ENCODE peak calls at places on chromosome X, in nine cellular contexts. F is tibial nerve; N is fibroblast of lung; A is uterus; T is suprapubic skin; L is left ventricle myocardium inferior; I is naive thymus-derived CD4-positive, alpha-beta T cell; Q is mesendoderm; S is MG63. B is an unnamed sample. For H3K27me3, the result is how much of the 10 kb centered on the place peaks cover.

GRCh38 chrX:133892337-133892736 is 93.1 kb downstream of the GPC3 start:
- DNase-seq in F (no peak), N (no peak), A (no peak), T (no peak), L (no peak), I (no peak), Q (peak), S (no peak), B (no peak)

GRCh38 chrX:29528281-29528680 is 687.1 kb upstream of the MAGEB2 start:
- DNase-seq in F (no peak), N (peak), A (no peak), T (no peak), L (no peak), I (no peak), Q (no peak), S (no peak), B (no peak)

GRCh38 chrX:8782595-8782994 is 18.6 kb downstream of the FAM9A start:
- DNase-seq in F (no peak), N (no peak), A (no peak), T (no peak), L (no peak), I (no peak), Q (no peak), S (no peak), B (no peak)

GRCh38 chrX:133610056-133610455 is 194.8 kb upstream of the GPC4 start:
- DNase-seq in F (no peak), N (peak), A (no peak), T (no peak), L (no peak), I (no peak), Q (no peak), S (no peak), B (no peak)

GRCh38 chrX:107710617-107711391 is 64.8 kb downstream of the TSC22D3 start:
- DNase-seq in F (peak), N (peak), A (peak), T (peak), L (no peak), I (peak), Q (peak), S (peak), B (peak)

GRCh38 chrX:53091354-53091753 is 2.6 kb upstream of the KANTR start:
- DNase-seq in F (no peak), N (no peak), A (no peak), T (no peak), L (no peak), I (no peak), Q (no peak), S (no peak), B (no peak)

GRCh38 chrX:71543316-71543715 is 10.4 kb downstream of the OGT start:
- DNase-seq in F (no peak), N (no peak), A (no peak), T (no peak), L (no peak), I (no peak), Q (no peak), S (peak), B (peak)

GRCh38 chrX:124984140-124984813 is 335.4 kb upstream of the TEX13C start:
- DNase-seq in F (no peak), N (no peak), A (no peak), T (no peak), L (no peak), I (no peak), Q (no peak), S (no peak), B (no peak)

GRCh38 chrX:52280812-52281211 is 88.0 kb upstream of the XAGE2 start:
- DNase-seq in F (no peak), N (no peak), A (no peak), T (no peak), L (no peak), I (no peak), Q (no peak), S (no peak), B (no peak)

GRCh38 chrX:103170216-103170615 is 44.7 kb upstream of the BEX4 start:
- DNase-seq in F (no peak), N (no peak), A (no peak), T (no peak), L (no peak), I (no peak), Q (no peak), S (peak), B (no peak)

GRCh38 chrX:132023117-132023895 is at the start of gene STK26:
- DNase-seq in F (peak), N (peak), A (peak), T (peak), L (peak), I (peak), Q (peak), S (peak), B (no peak)
- H3K27me3 ChIP-seq in F (half or more), N (under half), A (under half), T (under half), L (under half), I (under half), Q (under half), S (under half), B (under half)

DNA sequence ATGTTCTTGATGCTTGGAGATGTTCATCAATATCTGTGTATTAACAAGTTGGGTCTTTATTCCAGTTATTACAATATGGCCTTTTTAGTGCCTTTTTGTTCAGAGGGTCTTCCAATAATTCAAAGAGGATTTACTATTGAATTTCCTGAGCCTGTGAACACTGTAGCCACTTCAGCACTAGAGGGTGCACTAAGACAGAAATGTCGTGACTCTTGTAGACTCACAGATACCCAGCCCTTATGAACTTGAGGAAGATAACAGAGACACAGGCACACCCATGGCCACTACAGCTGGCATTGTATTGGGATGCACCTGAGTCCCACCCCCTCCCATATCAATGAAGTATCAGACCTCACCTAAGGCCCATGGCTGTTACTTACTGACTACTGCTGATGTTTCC is 54.4 kb upstream of the ACTRT1 start:
- DNase-seq in F (no peak), N (no peak), A (no peak), T (no peak), L (no peak), I (no peak), Q (peak), S (no peak), B (no peak)
- H3K27me3 ChIP-seq in F (under half), N (under half), A (under half), T (under half), L (under half), I (under half), Q (under half), S (under half), B (under half)

DNA sequence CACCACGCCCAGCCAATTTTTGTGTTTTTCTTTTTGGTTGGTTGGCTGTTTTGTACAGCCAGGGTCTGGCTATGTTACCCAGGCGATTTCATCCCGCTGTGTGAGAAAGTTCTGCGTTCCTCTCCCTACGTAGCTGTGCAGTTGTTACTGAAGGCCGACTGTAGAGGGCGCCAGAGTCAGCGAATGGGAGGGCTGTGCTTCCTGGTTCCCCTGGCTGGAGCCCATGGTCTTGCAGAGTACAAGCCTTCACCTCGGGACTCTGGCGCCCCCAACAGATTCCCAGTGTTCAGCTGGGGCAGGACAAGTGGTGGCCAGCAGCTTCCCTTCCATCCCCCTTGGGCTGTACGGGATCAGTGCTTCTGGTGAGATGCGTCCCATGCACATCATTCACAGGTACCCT is 5.6 kb upstream of the CT45A1 start:
- DNase-seq in F (no peak), N (no peak), A (no peak), T (no peak), L (no peak), I (no peak), Q (peak), S (peak), B (no peak)
- H3K27me3 ChIP-seq in F (under half), N (under half), A (under half), T (under half), L (under half), I (under half), Q (under half), S (under half), B (under half)

GRCh38 chrX:111005151-111005550 is 90.8 kb upstream of the PAK3 start:
- DNase-seq in F (no peak), N (no peak), A (no peak), T (no peak), L (no peak), I (no peak), Q (peak), S (no peak), B (no peak)

GRCh38 chrX:111007238-111007637 is 88.8 kb upstream of the PAK3 start:
- DNase-seq in F (no peak), N (no peak), A (no peak), T (no peak), L (no peak), I (no peak), Q (no peak), S (no peak), B (no peak)

GRCh38 chrX:111008126-111008525 is 87.9 kb upstream of the PAK3 start:
- DNase-seq in F (no peak), N (no peak), A (no peak), T (no peak), L (no peak), I (no peak), Q (no peak), S (no peak), B (no peak)

GRCh38 chrX:111006119-111006518 is 89.9 kb upstream of the PAK3 start:
- DNase-seq in F (no peak), N (no peak), A (no peak), T (no peak), L (no peak), I (no peak), Q (no peak), S (no peak), B (no peak)

DNA sequence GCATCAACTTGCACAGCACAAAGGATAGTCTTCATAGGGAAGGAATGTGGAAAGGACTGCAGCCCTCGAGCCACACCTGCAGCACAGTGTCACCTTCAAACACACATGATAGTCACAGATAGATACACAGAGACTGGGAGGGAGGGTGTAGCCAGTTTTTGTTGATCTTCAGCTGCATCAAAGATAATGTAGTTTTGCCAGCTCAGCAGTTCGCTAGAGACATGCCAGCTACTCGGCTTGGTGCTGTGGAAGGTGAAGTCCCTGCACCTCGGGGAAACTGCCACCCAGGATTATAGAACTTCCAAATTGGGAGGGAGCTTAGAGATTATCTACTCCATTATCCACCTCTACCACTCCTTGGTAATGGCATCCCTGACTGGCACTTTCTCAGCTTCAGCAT is 92.9 kb upstream of the PAK3 start:
- DNase-seq in F (no peak), N (no peak), A (no peak), T (no peak), L (no peak), I (no peak), Q (no peak), S (no peak), B (no peak)
- H3K27me3 ChIP-seq in F (under half), N (under half), A (under half), T (under half), L (under half), I (under half), Q (under half), S (under half), B (under half)

GRCh38 chrX:123625477-123625876 is 107.4 kb downstream of the THOC2 start:
- DNase-seq in F (no peak), N (no peak), A (no peak), T (no peak), L (no peak), I (no peak), Q (no peak), S (no peak), B (no peak)

GRCh38 chrX:123625952-123626351 is 106.9 kb downstream of the THOC2 start:
- DNase-seq in F (no peak), N (no peak), A (no peak), T (no peak), L (no peak), I (no peak), Q (no peak), S (no peak), B (no peak)

GRCh38 chrX:123629502-123629901 is 103.3 kb downstream of the THOC2 start:
- DNase-seq in F (no peak), N (peak), A (no peak), T (no peak), L (no peak), I (no peak), Q (peak), S (no peak), B (no peak)

GRCh38 chrX:123626962-123627361 is 105.9 kb downstream of the THOC2 start:
- DNase-seq in F (no peak), N (no peak), A (no peak), T (no peak), L (no peak), I (no peak), Q (no peak), S (no peak), B (no peak)
- H3K27me3 ChIP-seq in F (under half), N (under half), A (under half), T (under half), L (under half), I (under half), Q (under half), S (under half), B (under half)

DNA sequence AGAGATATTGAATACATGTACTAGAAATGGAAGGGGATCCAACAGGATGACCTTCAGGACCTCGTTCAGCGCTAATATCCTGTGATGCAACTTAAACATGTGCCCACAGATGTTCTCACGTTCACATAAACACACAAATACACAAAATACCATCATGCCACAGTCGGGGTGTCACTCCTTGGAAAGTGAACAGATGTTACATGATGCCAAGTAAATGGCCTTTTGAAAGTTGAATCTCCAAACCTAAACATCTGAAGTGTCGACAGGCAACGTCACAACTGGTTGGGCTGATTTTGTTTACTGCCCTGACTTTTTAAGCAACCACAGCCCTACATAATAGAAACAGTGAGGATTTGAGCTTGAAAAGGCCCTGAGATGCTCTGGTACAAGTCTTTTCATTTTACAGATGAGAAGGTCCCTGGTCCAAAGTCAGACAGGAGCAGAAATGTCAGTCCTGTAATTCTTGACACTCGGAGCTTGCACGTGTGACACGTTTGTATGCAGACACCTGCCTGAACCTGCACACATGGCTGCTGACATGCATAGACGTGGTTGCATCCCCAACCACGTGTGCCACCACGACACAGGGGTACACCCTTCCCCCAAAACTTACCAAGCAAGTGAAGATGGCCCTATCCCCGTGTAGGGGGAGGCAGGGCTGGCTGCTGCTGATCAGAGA is 23.5 kb upstream of the BCORL1 start:
- DNase-seq in F (no peak), N (peak), A (no peak), T (no peak), L (no peak), I (no peak), Q (no peak), S (no peak), B (no peak)
- H3K27me3 ChIP-seq in F (under half), N (under half), A (under half), T (under half), L (under half), I (under half), Q (under half), S (under half), B (under half)

GRCh38 chrX:136780241-136780640 is 491 bp downstream of the ARHGEF6 start:
- DNase-seq in F (no peak), N (no peak), A (no peak), T (no peak), L (no peak), I (no peak), Q (no peak), S (no peak), B (no peak)
- H3K27me3 ChIP-seq in F (under half), N (under half), A (under half), T (under half), L (under half), I (under half), Q (under half), S (under half), B (under half)

GRCh38 chrX:145751943-145752342 is 65.7 kb upstream of the SLITRK2 start:
- DNase-seq in F (no peak), N (peak), A (no peak), T (no peak), L (no peak), I (no peak), Q (no peak), S (peak), B (no peak)
- H3K27me3 ChIP-seq in F (under half), N (under half), A (under half), T (under half), L (under half), I (under half), Q (under half), S (under half), B (under half)

DNA sequence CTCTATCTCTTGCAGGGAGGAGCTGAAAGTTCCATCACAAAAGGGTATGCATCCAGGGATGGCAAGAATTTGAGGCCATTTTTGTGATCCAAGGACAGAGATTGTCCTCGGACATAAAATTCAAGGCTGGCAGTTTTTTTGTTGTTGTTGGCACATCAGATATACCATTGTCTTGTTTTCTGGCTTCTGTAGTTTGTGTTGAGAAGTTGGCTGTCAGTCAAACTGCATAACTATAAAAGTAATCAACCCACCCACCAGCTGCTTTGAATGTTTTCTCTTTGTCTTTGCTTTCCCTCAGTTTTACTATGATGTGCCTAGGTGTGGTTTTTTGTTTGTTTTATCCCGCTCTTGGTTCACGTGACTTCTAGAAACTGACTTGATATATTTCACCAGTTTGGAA is 21.6 kb upstream of the PDZD4 start:
- DNase-seq in F (no peak), N (no peak), A (no peak), T (no peak), L (no peak), I (no peak), Q (no peak), S (no peak), B (no peak)
- H3K27me3 ChIP-seq in F (under half), N (under half), A (under half), T (under half), L (under half), I (under half), Q (under half), S (under half), B (under half)

B was measured in SJSA1.